ENCODE peak calls at places on chromosome 22, in seven cellular contexts. E is lower lobe of right lung; R is endodermal cell; B is stimulated activated naive CD4-positive, alpha-beta T cell; J is T1000; M is HCT116; K is MCF 10A. I is an unnamed sample.

GRCh38 chr22:49014227-49015201 is 813.2 kb downstream of the BRD1 start:
- DNase-seq in E (peak; percentile 38), R (peak; percentile 23), B (no peak), J (no peak), M (no peak), K (no peak), I (no peak)

GRCh38 chr22:44026630-44027511 is 2.8 kb downstream of the PARVB start:
- DNase-seq in E (peak; percentile 89), R (no peak), B (no peak), J (peak; percentile 73), M (no peak), K (no peak), I (no peak)

GRCh38 chr22:37976547-37976946 is 7.8 kb downstream of the SOX10 start:
- DNase-seq in E (no peak), R (no peak), B (no peak), J (no peak), M (no peak), K (no peak), I (no peak)

GRCh38 chr22:44261861-44262595 is 50.7 kb downstream of the SHISAL1 start:
- DNase-seq in E (no peak), R (peak; percentile 42), B (no peak), J (no peak), M (no peak), K (no peak), I (no peak)

GRCh38 chr22:43860831-43861230 is 1.5 kb downstream of the SULT4A1 start:
- DNase-seq in E (no peak), R (peak; percentile 49), B (no peak), J (no peak), M (no peak), K (no peak), I (no peak)

GRCh38 chr22:44753189-44754042 is 1.0 kb downstream of the ARHGAP8 start:
- DNase-seq in E (no peak), R (peak; percentile 69), B (no peak), J (no peak), M (no peak), K (peak; percentile 63), I (no peak)

GRCh38 chr22:31846161-31847115 is 92.6 kb downstream of the DEPDC5 start:
- DNase-seq in E (no peak), R (peak; percentile 70), B (no peak), J (no peak), M (no peak), K (peak; percentile 10), I (no peak)

GRCh38 chr22:27654536-27655445 is 146.8 kb downstream of the MN1 start:
- DNase-seq in E (no peak), R (peak; percentile 90), B (no peak), J (no peak), M (no peak), K (peak; percentile 21), I (no peak)

GRCh38 chr22:17319541-17319940 is 49.7 kb upstream of the CECR2 start:
- DNase-seq in E (no peak), R (no peak), B (no peak), J (no peak), M (no peak), K (no peak), I (no peak)

GRCh38 chr22:45207981-45208664 is 32.6 kb downstream of the KIAA0930 start:
- DNase-seq in E (no peak), R (no peak), B (no peak), J (no peak), M (no peak), K (peak; percentile 21), I (no peak)

GRCh38 chr22:32565002-32565339 is 90.4 kb downstream of the FBXO7 start:
- DNase-seq in E (no peak), R (no peak), B (no peak), J (no peak), M (no peak), K (no peak), I (no peak)

GRCh38 chr22:50170453-50171318 is at the start of gene PANX2:
- DNase-seq in E (no peak), R (peak; percentile 74), B (no peak), J (no peak), M (no peak), K (no peak), I (no peak)

GRCh38 chr22:31106651-31107205 is 640 bp downstream of the SELENOM start:
- DNase-seq in E (no peak), R (no peak), B (no peak), J (no peak), M (no peak), K (peak; percentile 38), I (no peak)

GRCh38 chr22:21947040-21948014 is 5.3 kb downstream of the PPM1F start:
- DNase-seq in E (no peak), R (peak; percentile 75), B (no peak), J (no peak), M (no peak), K (no peak), I (no peak)

GRCh38 chr22:19757985-19758895 is 2.3 kb upstream of the TBX1 start:
- DNase-seq in E (no peak), R (peak; percentile 62), B (peak; percentile 5), J (no peak), M (no peak), K (no peak), I (no peak)

GRCh38 chr22:37503183-37503683 is 16.0 kb downstream of the CARD10 start:
- DNase-seq in E (no peak), R (no peak), B (no peak), J (no peak), M (no peak), K (no peak), I (no peak)

GRCh38 chr22:27258773-27259172 is 542.8 kb downstream of the MN1 start:
- DNase-seq in E (no peak), R (no peak), B (no peak), J (no peak), M (no peak), K (no peak), I (no peak)

GRCh38 chr22:38865201-38866023 is 6.6 kb downstream of the CBX6 start:
- DNase-seq in E (peak; percentile 41), R (peak; percentile 47), B (no peak), J (no peak), M (no peak), K (no peak), I (no peak)

GRCh38 chr22:29524440-29525191 is 28.9 kb downstream of the THOC5 start:
- DNase-seq in E (no peak), R (peak; percentile 77), B (no peak), J (no peak), M (no peak), K (peak; percentile 26), I (peak; percentile 12)

GRCh38 chr22:19723165-19723989 is at the start of gene GP1BB:
- DNase-seq in E (peak; percentile 61), R (peak; percentile 83), B (no peak), J (no peak), M (no peak), K (no peak), I (no peak)

GRCh38 chr22:50186181-50186731 is 543 bp downstream of the TRABD start:
- DNase-seq in E (no peak), R (no peak), B (no peak), J (no peak), M (no peak), K (no peak), I (no peak)

GRCh38 chr22:47453049-47453448 is 690.6 kb downstream of the TBC1D22A start:
- DNase-seq in E (no peak), R (no peak), B (no peak), J (no peak), M (no peak), K (no peak), I (no peak)

GRCh38 chr22:26047516-26047915 is 121.7 kb upstream of the SEZ6L start:
- DNase-seq in E (no peak), R (no peak), B (no peak), J (no peak), M (no peak), K (no peak), I (no peak)

GRCh38 chr22:20248461-20248959 is 19.6 kb downstream of the RTN4R start:
- DNase-seq in E (no peak), R (no peak), B (no peak), J (no peak), M (no peak), K (no peak), I (no peak)

GRCh38 chr22:29716814-29717213 is 3.0 kb upstream of the CABP7 start:
- DNase-seq in E (peak; percentile 67), R (peak; percentile 97), B (no peak), J (peak; percentile 38), M (peak; percentile 24), K (peak; percentile 71), I (no peak)

GRCh38 chr22:32079110-32080089 is 36.3 kb downstream of the SLC5A1 start:
- DNase-seq in E (no peak), R (peak; percentile 69), B (no peak), J (no peak), M (peak; percentile 41), K (peak; percentile 69), I (peak; percentile 81)

GRCh38 chr22:28051787-28052356 is 132.8 kb upstream of the PITPNB start:
- DNase-seq in E (no peak), R (peak; percentile 94), B (peak; percentile 2), J (peak; percentile 36), M (peak; percentile 29), K (peak; percentile 65), I (peak; percentile 33)

GRCh38 chr22:42313804-42314581 is 43.5 kb upstream of the TCF20 start:
- DNase-seq in E (no peak), R (peak; percentile 96), B (peak; percentile 54), J (no peak), M (peak; percentile 75), K (peak; percentile 97), I (peak; percentile 58)

I was measured in RWPE1.